ENCODE peak calls at places on chromosomes 5 and 9, in ten cellular contexts. One of them, this sample, is unnamed.

GRCh38 chr5:65924366-65925093 is 1.8 kb upstream of the ERBIN start:
- DNase-seq in left ventricle myocardium inferior: no peak
- DNase-seq in cardiac fibroblast: no peak
- DNase-seq in nephron progenitor cell: no peak
- DNase-seq in Caco-2: no peak
- DNase-seq in CD8-positive, alpha-beta T cell: no peak
- DNase-seq in tibial artery: no peak
- DNase-seq in heart right ventricle: no peak
- DNase-seq in CD4-positive, alpha-beta T cell: no peak
- DNase-seq in brain microvascular endothelial cell: no peak
- DNase-seq in this sample: no peak

GRCh38 chr5:138943615-138944173 is 68.6 kb upstream of the LRRTM2 start:
- DNase-seq in CD8-positive, alpha-beta T cell: no peak
- DNase-seq in heart right ventricle: no peak
- DNase-seq in CD4-positive, alpha-beta T cell: no peak
- DNase-seq in cardiac fibroblast: no peak
- DNase-seq in brain microvascular endothelial cell: no peak
- DNase-seq in left ventricle myocardium inferior: no peak
- DNase-seq in tibial artery: no peak
- DNase-seq in Caco-2: no peak
- DNase-seq in nephron progenitor cell: no peak
- DNase-seq in this sample: no peak

GRCh38 chr9:33686942-33687341 is 108.4 kb upstream of the PRSS3 start:
- DNase-seq in heart right ventricle: no peak
- DNase-seq in tibial artery: no peak
- DNase-seq in cardiac fibroblast: no peak
- DNase-seq in left ventricle myocardium inferior: no peak
- DNase-seq in CD4-positive, alpha-beta T cell: no peak
- DNase-seq in CD8-positive, alpha-beta T cell: no peak
- DNase-seq in nephron progenitor cell: no peak
- DNase-seq in brain microvascular endothelial cell: no peak
- DNase-seq in Caco-2: no peak
- DNase-seq in this sample: no peak

GRCh38 chr9:131330814-131331600 is 41.5 kb downstream of the PLPP7 start:
- DNase-seq in CD8-positive, alpha-beta T cell: no peak
- DNase-seq in nephron progenitor cell: peak
- DNase-seq in brain microvascular endothelial cell: no peak
- DNase-seq in heart right ventricle: peak
- DNase-seq in cardiac fibroblast: no peak
- DNase-seq in tibial artery: no peak
- DNase-seq in Caco-2: peak
- DNase-seq in CD4-positive, alpha-beta T cell: no peak
- DNase-seq in left ventricle myocardium inferior: peak
- DNase-seq in this sample: no peak

GRCh38 chr9:89527084-89527483 is 29.2 kb upstream of the SEMA4D start:
- DNase-seq in heart right ventricle: peak
- DNase-seq in CD8-positive, alpha-beta T cell: no peak
- DNase-seq in left ventricle myocardium inferior: peak
- DNase-seq in tibial artery: peak
- DNase-seq in Caco-2: no peak
- DNase-seq in nephron progenitor cell: no peak
- DNase-seq in CD4-positive, alpha-beta T cell: no peak
- DNase-seq in brain microvascular endothelial cell: no peak
- DNase-seq in cardiac fibroblast: no peak
- DNase-seq in this sample: peak

GRCh38 chr5:68382640-68383039 is 167.1 kb downstream of the PIK3R1 start:
- DNase-seq in tibial artery: peak
- DNase-seq in heart right ventricle: no peak
- DNase-seq in nephron progenitor cell: no peak
- DNase-seq in brain microvascular endothelial cell: no peak
- DNase-seq in left ventricle myocardium inferior: no peak
- DNase-seq in CD4-positive, alpha-beta T cell: no peak
- DNase-seq in CD8-positive, alpha-beta T cell: no peak
- DNase-seq in cardiac fibroblast: peak
- DNase-seq in Caco-2: no peak
- DNase-seq in this sample: peak

GRCh38 chr5:124527220-124527991 is 219.0 kb downstream of the ZNF608 start:
- DNase-seq in brain microvascular endothelial cell: no peak
- DNase-seq in CD4-positive, alpha-beta T cell: no peak
- DNase-seq in CD8-positive, alpha-beta T cell: no peak
- DNase-seq in nephron progenitor cell: no peak
- DNase-seq in left ventricle myocardium inferior: no peak
- DNase-seq in Caco-2: peak
- DNase-seq in cardiac fibroblast: peak
- DNase-seq in tibial artery: no peak
- DNase-seq in heart right ventricle: no peak
- DNase-seq in this sample: peak

GRCh38 chr5:87156631-87157030 is 111.1 kb upstream of the RASA1 start:
- DNase-seq in Caco-2: no peak
- DNase-seq in CD4-positive, alpha-beta T cell: no peak
- DNase-seq in tibial artery: no peak
- DNase-seq in nephron progenitor cell: no peak
- DNase-seq in CD8-positive, alpha-beta T cell: no peak
- DNase-seq in heart right ventricle: no peak
- DNase-seq in left ventricle myocardium inferior: no peak
- DNase-seq in brain microvascular endothelial cell: no peak
- DNase-seq in cardiac fibroblast: no peak
- DNase-seq in this sample: peak

GRCh38 chr5:41539454-41539853 is 29.1 kb upstream of the PLCXD3 start:
- DNase-seq in left ventricle myocardium inferior: no peak
- DNase-seq in cardiac fibroblast: no peak
- DNase-seq in brain microvascular endothelial cell: no peak
- DNase-seq in CD4-positive, alpha-beta T cell: no peak
- DNase-seq in Caco-2: no peak
- DNase-seq in nephron progenitor cell: no peak
- DNase-seq in tibial artery: no peak
- DNase-seq in heart right ventricle: no peak
- DNase-seq in CD8-positive, alpha-beta T cell: no peak
- DNase-seq in this sample: no peak

GRCh38 chr5:95142145-95142544 is 142.7 kb downstream of the MCTP1 start:
- DNase-seq in CD8-positive, alpha-beta T cell: no peak
- DNase-seq in tibial artery: no peak
- DNase-seq in cardiac fibroblast: no peak
- DNase-seq in nephron progenitor cell: no peak
- DNase-seq in left ventricle myocardium inferior: no peak
- DNase-seq in brain microvascular endothelial cell: no peak
- DNase-seq in heart right ventricle: no peak
- DNase-seq in CD4-positive, alpha-beta T cell: no peak
- DNase-seq in Caco-2: no peak
- DNase-seq in this sample: no peak

GRCh38 chr9:3676766-3677165 is 151.0 kb upstream of the RFX3 start:
- DNase-seq in tibial artery: no peak
- DNase-seq in CD4-positive, alpha-beta T cell: no peak
- DNase-seq in nephron progenitor cell: no peak
- DNase-seq in Caco-2: no peak
- DNase-seq in cardiac fibroblast: no peak
- DNase-seq in brain microvascular endothelial cell: no peak
- DNase-seq in CD8-positive, alpha-beta T cell: no peak
- DNase-seq in left ventricle myocardium inferior: no peak
- DNase-seq in heart right ventricle: no peak
- DNase-seq in this sample: no peak

GRCh38 chr5:83337453-83338035 is 134.0 kb upstream of the VCAN start:
- DNase-seq in CD4-positive, alpha-beta T cell: no peak
- DNase-seq in heart right ventricle: no peak
- DNase-seq in tibial artery: no peak
- DNase-seq in left ventricle myocardium inferior: no peak
- DNase-seq in Caco-2: no peak
- DNase-seq in nephron progenitor cell: no peak
- DNase-seq in brain microvascular endothelial cell: peak
- DNase-seq in cardiac fibroblast: peak
- DNase-seq in CD8-positive, alpha-beta T cell: no peak
- DNase-seq in this sample: no peak

GRCh38 chr5:1500411-1501091 is 23.2 kb downstream of the LPCAT1 start:
- DNase-seq in nephron progenitor cell: no peak
- DNase-seq in Caco-2: no peak
- DNase-seq in tibial artery: peak
- DNase-seq in cardiac fibroblast: no peak
- DNase-seq in brain microvascular endothelial cell: no peak
- DNase-seq in left ventricle myocardium inferior: peak
- DNase-seq in CD4-positive, alpha-beta T cell: no peak
- DNase-seq in heart right ventricle: peak
- DNase-seq in CD8-positive, alpha-beta T cell: no peak
- DNase-seq in this sample: no peak

GRCh38 chr9:133360400-133361393 is 4.3 kb downstream of the SURF2 start:
- DNase-seq in cardiac fibroblast: no peak
- DNase-seq in brain microvascular endothelial cell: no peak
- DNase-seq in Caco-2: no peak
- DNase-seq in CD4-positive, alpha-beta T cell: no peak
- DNase-seq in left ventricle myocardium inferior: no peak
- DNase-seq in nephron progenitor cell: no peak
- DNase-seq in tibial artery: no peak
- DNase-seq in heart right ventricle: no peak
- DNase-seq in CD8-positive, alpha-beta T cell: no peak
- DNase-seq in this sample: no peak

GRCh38 chr9:32502459-32502858 is 23.5 kb downstream of the RIGI start:
- DNase-seq in brain microvascular endothelial cell: peak
- DNase-seq in tibial artery: no peak
- DNase-seq in cardiac fibroblast: peak
- DNase-seq in left ventricle myocardium inferior: no peak
- DNase-seq in nephron progenitor cell: no peak
- DNase-seq in CD8-positive, alpha-beta T cell: no peak
- DNase-seq in CD4-positive, alpha-beta T cell: no peak
- DNase-seq in Caco-2: no peak
- DNase-seq in heart right ventricle: no peak
- DNase-seq in this sample: peak

GRCh38 chr5:141175933-141176332 is 1.7 kb upstream of the PCDHB8 start:
- DNase-seq in left ventricle myocardium inferior: no peak
- DNase-seq in CD8-positive, alpha-beta T cell: no peak
- DNase-seq in heart right ventricle: no peak
- DNase-seq in cardiac fibroblast: no peak
- DNase-seq in CD4-positive, alpha-beta T cell: no peak
- DNase-seq in nephron progenitor cell: no peak
- DNase-seq in brain microvascular endothelial cell: no peak
- DNase-seq in Caco-2: no peak
- DNase-seq in tibial artery: no peak
- DNase-seq in this sample: no peak

GRCh38 chr5:141172381-141173204 is at the start of gene PCDHB7:
- DNase-seq in brain microvascular endothelial cell: no peak
- DNase-seq in tibial artery: no peak
- DNase-seq in cardiac fibroblast: peak
- DNase-seq in heart right ventricle: peak
- DNase-seq in left ventricle myocardium inferior: no peak
- DNase-seq in nephron progenitor cell: peak
- DNase-seq in CD8-positive, alpha-beta T cell: peak
- DNase-seq in CD4-positive, alpha-beta T cell: no peak
- DNase-seq in Caco-2: no peak
- DNase-seq in this sample: no peak
- TF ChIP-seq CTCF in brain microvascular endothelial cell: peak
- TF ChIP-seq CTCF in tibial artery: peak
- TF ChIP-seq CTCF in cardiac fibroblast: peak
- TF ChIP-seq CTCF in heart right ventricle: peak
- TF ChIP-seq CTCF in left ventricle myocardium inferior: peak
- TF ChIP-seq CTCF in nephron progenitor cell: peak
- TF ChIP-seq CTCF in CD8-positive, alpha-beta T cell: peak
- TF ChIP-seq CTCF in CD4-positive, alpha-beta T cell: peak
- TF ChIP-seq CTCF in Caco-2: peak
- TF ChIP-seq CTCF in this sample: peak

GRCh38 chr9:9791621-9792020 is 821.2 kb downstream of the PTPRD start:
- DNase-seq in Caco-2: no peak
- DNase-seq in cardiac fibroblast: peak
- DNase-seq in CD4-positive, alpha-beta T cell: no peak
- DNase-seq in CD8-positive, alpha-beta T cell: no peak
- DNase-seq in brain microvascular endothelial cell: no peak
- DNase-seq in left ventricle myocardium inferior: no peak
- DNase-seq in heart right ventricle: no peak
- DNase-seq in nephron progenitor cell: no peak
- DNase-seq in tibial artery: no peak
- DNase-seq in this sample: no peak
- TF ChIP-seq CTCF in Caco-2: no peak
- TF ChIP-seq CTCF in cardiac fibroblast: no peak
- TF ChIP-seq CTCF in CD4-positive, alpha-beta T cell: no peak
- TF ChIP-seq CTCF in CD8-positive, alpha-beta T cell: no peak
- TF ChIP-seq CTCF in brain microvascular endothelial cell: no peak
- TF ChIP-seq CTCF in left ventricle myocardium inferior: no peak
- TF ChIP-seq CTCF in heart right ventricle: peak
- TF ChIP-seq CTCF in nephron progenitor cell: no peak
- TF ChIP-seq CTCF in tibial artery: peak
- TF ChIP-seq CTCF in this sample: no peak

GRCh38 chr5:43231977-43232376 is 40.0 kb downstream of the NIM1K start:
- DNase-seq in tibial artery: no peak
- DNase-seq in brain microvascular endothelial cell: peak
- DNase-seq in nephron progenitor cell: no peak
- DNase-seq in Caco-2: no peak
- DNase-seq in cardiac fibroblast: no peak
- DNase-seq in heart right ventricle: no peak
- DNase-seq in left ventricle myocardium inferior: no peak
- DNase-seq in CD8-positive, alpha-beta T cell: no peak
- DNase-seq in CD4-positive, alpha-beta T cell: no peak
- DNase-seq in this sample: peak
- TF ChIP-seq CTCF in tibial artery: no peak
- TF ChIP-seq CTCF in brain microvascular endothelial cell: peak
- TF ChIP-seq CTCF in nephron progenitor cell: no peak
- TF ChIP-seq CTCF in Caco-2: peak
- TF ChIP-seq CTCF in cardiac fibroblast: peak
- TF ChIP-seq CTCF in heart right ventricle: no peak
- TF ChIP-seq CTCF in left ventricle myocardium inferior: peak
- TF ChIP-seq CTCF in CD8-positive, alpha-beta T cell: no peak
- TF ChIP-seq CTCF in CD4-positive, alpha-beta T cell: no peak
- TF ChIP-seq CTCF in this sample: peak

GRCh38 chr5:63400079-63400478 is 562.2 kb downstream of the HTR1A start:
- DNase-seq in cardiac fibroblast: no peak
- DNase-seq in Caco-2: no peak
- DNase-seq in brain microvascular endothelial cell: no peak
- DNase-seq in nephron progenitor cell: no peak
- DNase-seq in CD4-positive, alpha-beta T cell: no peak
- DNase-seq in tibial artery: no peak
- DNase-seq in left ventricle myocardium inferior: no peak
- DNase-seq in heart right ventricle: no peak
- DNase-seq in CD8-positive, alpha-beta T cell: no peak
- DNase-seq in this sample: no peak

GRCh38 chr5:63398346-63398745 is 563.9 kb downstream of the HTR1A start:
- DNase-seq in brain microvascular endothelial cell: no peak
- DNase-seq in left ventricle myocardium inferior: no peak
- DNase-seq in CD4-positive, alpha-beta T cell: no peak
- DNase-seq in nephron progenitor cell: no peak
- DNase-seq in Caco-2: peak
- DNase-seq in heart right ventricle: no peak
- DNase-seq in tibial artery: no peak
- DNase-seq in CD8-positive, alpha-beta T cell: no peak
- DNase-seq in cardiac fibroblast: no peak
- DNase-seq in this sample: no peak

DNA sequence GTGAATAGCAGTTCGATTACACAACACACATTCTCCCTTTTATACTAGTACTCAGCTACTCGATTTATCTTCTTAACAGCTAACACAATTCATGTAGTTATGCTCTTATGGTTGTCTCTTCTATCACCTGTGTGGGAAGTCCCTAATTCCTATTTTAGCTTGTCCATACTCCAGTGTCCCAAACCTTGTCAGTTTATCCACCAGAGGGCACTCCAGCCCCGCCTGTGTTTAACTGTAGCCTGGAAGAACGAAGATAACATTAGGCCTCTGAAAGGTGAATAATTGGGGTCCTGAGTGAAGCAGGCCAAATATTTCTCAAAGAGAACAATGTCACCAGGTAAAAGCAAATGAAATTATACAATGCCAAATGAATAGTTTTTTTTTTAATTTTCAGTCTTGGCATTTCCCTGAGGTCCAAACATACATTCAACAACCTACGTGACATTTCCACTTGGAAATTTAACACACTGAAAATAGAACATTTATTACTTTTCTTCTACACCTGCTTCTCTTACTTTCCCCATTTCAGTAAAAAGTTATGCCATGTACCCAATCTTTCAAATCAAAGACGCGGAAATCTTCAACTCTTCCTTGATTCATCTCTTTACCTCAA is 560.7 kb downstream of the HTR1A start:
- DNase-seq in tibial artery: no peak
- DNase-seq in CD4-positive, alpha-beta T cell: no peak
- DNase-seq in CD8-positive, alpha-beta T cell: no peak
- DNase-seq in cardiac fibroblast: peak
- DNase-seq in Caco-2: peak
- DNase-seq in heart right ventricle: peak
- DNase-seq in left ventricle myocardium inferior: peak
- DNase-seq in nephron progenitor cell: peak
- DNase-seq in brain microvascular endothelial cell: peak
- DNase-seq in this sample: peak
- TF ChIP-seq CTCF in tibial artery: peak
- TF ChIP-seq CTCF in CD4-positive, alpha-beta T cell: peak
- TF ChIP-seq CTCF in CD8-positive, alpha-beta T cell: no peak
- TF ChIP-seq CTCF in cardiac fibroblast: peak
- TF ChIP-seq CTCF in Caco-2: peak
- TF ChIP-seq CTCF in heart right ventricle: peak
- TF ChIP-seq CTCF in left ventricle myocardium inferior: peak
- TF ChIP-seq CTCF in nephron progenitor cell: peak
- TF ChIP-seq CTCF in brain microvascular endothelial cell: peak
- TF ChIP-seq CTCF in this sample: peak

This sample was measured in Calu3.